ENCODE peak calls at places on chromosomes 4 and X, in ten cellular contexts. One of them, this sample, is unnamed.

GRCh38 chr4:2954358-2955185 is 8.6 kb downstream of the NOP14 start:
- DNase-seq in hypothalamus: no peak
- DNase-seq in activated T-cell treated with anti-CD3 and anti-CD28 coated beads, Interleukin-2, amount 50 U/mL, for 24 hours: peak
- DNase-seq in A172: no peak
- DNase-seq in astrocyte of the spinal cord: no peak
- DNase-seq in Kasumi-1: no peak
- DNase-seq in lung microvascular endothelial cell: no peak
- DNase-seq in heart left ventricle: no peak
- DNase-seq in nephron progenitor cell: no peak
- DNase-seq in germinal center: peak
- DNase-seq in this sample: no peak

GRCh38 chr4:67700874-67701850 is at the start of gene UBA6:
- DNase-seq in astrocyte of the spinal cord: peak
- DNase-seq in lung microvascular endothelial cell: peak
- DNase-seq in Kasumi-1: peak
- DNase-seq in germinal center: peak
- DNase-seq in nephron progenitor cell: peak
- DNase-seq in activated T-cell treated with anti-CD3 and anti-CD28 coated beads, Interleukin-2, amount 50 U/mL, for 24 hours: peak
- DNase-seq in heart left ventricle: peak
- DNase-seq in A172: peak
- DNase-seq in hypothalamus: peak
- DNase-seq in this sample: peak

GRCh38 chrX:15749642-15750610 is 11.9 kb downstream of the CA5B start:
- DNase-seq in heart left ventricle: no peak
- DNase-seq in hypothalamus: no peak
- DNase-seq in A172: no peak
- DNase-seq in nephron progenitor cell: no peak
- DNase-seq in astrocyte of the spinal cord: no peak
- DNase-seq in activated T-cell treated with anti-CD3 and anti-CD28 coated beads, Interleukin-2, amount 50 U/mL, for 24 hours: no peak
- DNase-seq in germinal center: peak
- DNase-seq in lung microvascular endothelial cell: peak
- DNase-seq in Kasumi-1: peak
- DNase-seq in this sample: no peak

GRCh38 chr4:87717276-87718031 is 67.4 kb downstream of the DMP1 start:
- DNase-seq in Kasumi-1: peak
- DNase-seq in A172: no peak
- DNase-seq in hypothalamus: no peak
- DNase-seq in germinal center: no peak
- DNase-seq in astrocyte of the spinal cord: peak
- DNase-seq in nephron progenitor cell: no peak
- DNase-seq in activated T-cell treated with anti-CD3 and anti-CD28 coated beads, Interleukin-2, amount 50 U/mL, for 24 hours: no peak
- DNase-seq in lung microvascular endothelial cell: peak
- DNase-seq in heart left ventricle: no peak
- DNase-seq in this sample: peak

GRCh38 chr4:85741421-85741820 is 266.5 kb downstream of the ARHGAP24 start:
- DNase-seq in germinal center: no peak
- DNase-seq in nephron progenitor cell: no peak
- DNase-seq in A172: no peak
- DNase-seq in lung microvascular endothelial cell: no peak
- DNase-seq in hypothalamus: no peak
- DNase-seq in heart left ventricle: no peak
- DNase-seq in activated T-cell treated with anti-CD3 and anti-CD28 coated beads, Interleukin-2, amount 50 U/mL, for 24 hours: no peak
- DNase-seq in Kasumi-1: peak
- DNase-seq in astrocyte of the spinal cord: no peak
- DNase-seq in this sample: no peak

GRCh38 chr4:108953941-108954340 is 191.1 kb upstream of the ETNPPL start:
- DNase-seq in Kasumi-1: no peak
- DNase-seq in germinal center: no peak
- DNase-seq in activated T-cell treated with anti-CD3 and anti-CD28 coated beads, Interleukin-2, amount 50 U/mL, for 24 hours: no peak
- DNase-seq in hypothalamus: no peak
- DNase-seq in astrocyte of the spinal cord: no peak
- DNase-seq in lung microvascular endothelial cell: no peak
- DNase-seq in nephron progenitor cell: no peak
- DNase-seq in A172: no peak
- DNase-seq in heart left ventricle: no peak
- DNase-seq in this sample: no peak

GRCh38 chr4:123259676-123260428 is 136.7 kb upstream of the SPRY1 start:
- DNase-seq in germinal center: no peak
- DNase-seq in hypothalamus: peak
- DNase-seq in lung microvascular endothelial cell: no peak
- DNase-seq in astrocyte of the spinal cord: no peak
- DNase-seq in Kasumi-1: no peak
- DNase-seq in heart left ventricle: no peak
- DNase-seq in activated T-cell treated with anti-CD3 and anti-CD28 coated beads, Interleukin-2, amount 50 U/mL, for 24 hours: no peak
- DNase-seq in nephron progenitor cell: peak
- DNase-seq in A172: no peak
- DNase-seq in this sample: no peak

GRCh38 chr4:16196482-16197393 is 29.5 kb downstream of the TAPT1 start:
- DNase-seq in nephron progenitor cell: peak
- DNase-seq in activated T-cell treated with anti-CD3 and anti-CD28 coated beads, Interleukin-2, amount 50 U/mL, for 24 hours: no peak
- DNase-seq in A172: peak
- DNase-seq in lung microvascular endothelial cell: peak
- DNase-seq in germinal center: peak
- DNase-seq in Kasumi-1: no peak
- DNase-seq in heart left ventricle: no peak
- DNase-seq in hypothalamus: peak
- DNase-seq in astrocyte of the spinal cord: peak
- DNase-seq in this sample: peak

GRCh38 chrX:68694429-68695205 is 47.2 kb downstream of the STARD8 start:
- DNase-seq in lung microvascular endothelial cell: peak
- DNase-seq in A172: peak
- DNase-seq in heart left ventricle: no peak
- DNase-seq in hypothalamus: no peak
- DNase-seq in nephron progenitor cell: no peak
- DNase-seq in Kasumi-1: no peak
- DNase-seq in astrocyte of the spinal cord: no peak
- DNase-seq in activated T-cell treated with anti-CD3 and anti-CD28 coated beads, Interleukin-2, amount 50 U/mL, for 24 hours: no peak
- DNase-seq in germinal center: no peak
- DNase-seq in this sample: no peak

GRCh38 chrX:134868766-134869495 is 121.9 kb upstream of the SMIM10 start:
- DNase-seq in A172: peak
- DNase-seq in hypothalamus: no peak
- DNase-seq in nephron progenitor cell: no peak
- DNase-seq in astrocyte of the spinal cord: peak
- DNase-seq in lung microvascular endothelial cell: peak
- DNase-seq in activated T-cell treated with anti-CD3 and anti-CD28 coated beads, Interleukin-2, amount 50 U/mL, for 24 hours: no peak
- DNase-seq in Kasumi-1: no peak
- DNase-seq in germinal center: no peak
- DNase-seq in heart left ventricle: no peak
- DNase-seq in this sample: peak

GRCh38 chrX:16185725-16186136 is 18.4 kb downstream of the MAGEB17 start:
- DNase-seq in hypothalamus: no peak
- DNase-seq in activated T-cell treated with anti-CD3 and anti-CD28 coated beads, Interleukin-2, amount 50 U/mL, for 24 hours: no peak
- DNase-seq in Kasumi-1: no peak
- DNase-seq in lung microvascular endothelial cell: peak
- DNase-seq in heart left ventricle: no peak
- DNase-seq in germinal center: no peak
- DNase-seq in astrocyte of the spinal cord: peak
- DNase-seq in nephron progenitor cell: no peak
- DNase-seq in A172: peak
- DNase-seq in this sample: peak

GRCh38 chr4:24443200-24443599 is 141.2 kb downstream of the DHX15 start:
- DNase-seq in Kasumi-1: no peak
- DNase-seq in lung microvascular endothelial cell: no peak
- DNase-seq in nephron progenitor cell: no peak
- DNase-seq in astrocyte of the spinal cord: no peak
- DNase-seq in hypothalamus: no peak
- DNase-seq in activated T-cell treated with anti-CD3 and anti-CD28 coated beads, Interleukin-2, amount 50 U/mL, for 24 hours: no peak
- DNase-seq in germinal center: no peak
- DNase-seq in A172: no peak
- DNase-seq in heart left ventricle: no peak
- DNase-seq in this sample: no peak

GRCh38 chrX:39883664-39884063 is 214.1 kb downstream of the BCOR start:
- DNase-seq in nephron progenitor cell: no peak
- DNase-seq in heart left ventricle: no peak
- DNase-seq in Kasumi-1: no peak
- DNase-seq in hypothalamus: no peak
- DNase-seq in activated T-cell treated with anti-CD3 and anti-CD28 coated beads, Interleukin-2, amount 50 U/mL, for 24 hours: no peak
- DNase-seq in astrocyte of the spinal cord: no peak
- DNase-seq in lung microvascular endothelial cell: no peak
- DNase-seq in A172: no peak
- DNase-seq in germinal center: no peak
- DNase-seq in this sample: no peak

GRCh38 chr4:175376287-175376977 is 435.6 kb downstream of the GPM6A start:
- DNase-seq in hypothalamus: no peak
- DNase-seq in astrocyte of the spinal cord: no peak
- DNase-seq in heart left ventricle: no peak
- DNase-seq in nephron progenitor cell: no peak
- DNase-seq in lung microvascular endothelial cell: no peak
- DNase-seq in activated T-cell treated with anti-CD3 and anti-CD28 coated beads, Interleukin-2, amount 50 U/mL, for 24 hours: no peak
- DNase-seq in germinal center: no peak
- DNase-seq in Kasumi-1: no peak
- DNase-seq in A172: no peak
- DNase-seq in this sample: no peak

GRCh38 chr4:1072830-1073446 is 40.4 kb downstream of the RNF212 start:
- DNase-seq in astrocyte of the spinal cord: peak
- DNase-seq in germinal center: peak
- DNase-seq in activated T-cell treated with anti-CD3 and anti-CD28 coated beads, Interleukin-2, amount 50 U/mL, for 24 hours: peak
- DNase-seq in Kasumi-1: peak
- DNase-seq in nephron progenitor cell: peak
- DNase-seq in lung microvascular endothelial cell: peak
- DNase-seq in A172: peak
- DNase-seq in hypothalamus: peak
- DNase-seq in heart left ventricle: no peak
- DNase-seq in this sample: peak

GRCh38 chr4:25299476-25300203 is 12.9 kb upstream of the ZCCHC4 start:
- DNase-seq in A172: no peak
- DNase-seq in germinal center: no peak
- DNase-seq in heart left ventricle: no peak
- DNase-seq in hypothalamus: no peak
- DNase-seq in lung microvascular endothelial cell: no peak
- DNase-seq in Kasumi-1: no peak
- DNase-seq in nephron progenitor cell: no peak
- DNase-seq in activated T-cell treated with anti-CD3 and anti-CD28 coated beads, Interleukin-2, amount 50 U/mL, for 24 hours: no peak
- DNase-seq in astrocyte of the spinal cord: no peak
- DNase-seq in this sample: no peak

GRCh38 chr4:71293705-71294104 is 45.1 kb upstream of the SLC4A4 start:
- DNase-seq in activated T-cell treated with anti-CD3 and anti-CD28 coated beads, Interleukin-2, amount 50 U/mL, for 24 hours: no peak
- DNase-seq in heart left ventricle: no peak
- DNase-seq in hypothalamus: no peak
- DNase-seq in Kasumi-1: no peak
- DNase-seq in A172: no peak
- DNase-seq in germinal center: no peak
- DNase-seq in astrocyte of the spinal cord: peak
- DNase-seq in nephron progenitor cell: no peak
- DNase-seq in lung microvascular endothelial cell: peak
- DNase-seq in this sample: peak

GRCh38 chrX:17412692-17413091 is 37.7 kb downstream of the NHS start:
- DNase-seq in lung microvascular endothelial cell: no peak
- DNase-seq in Kasumi-1: no peak
- DNase-seq in hypothalamus: no peak
- DNase-seq in heart left ventricle: no peak
- DNase-seq in astrocyte of the spinal cord: peak
- DNase-seq in activated T-cell treated with anti-CD3 and anti-CD28 coated beads, Interleukin-2, amount 50 U/mL, for 24 hours: no peak
- DNase-seq in nephron progenitor cell: no peak
- DNase-seq in germinal center: no peak
- DNase-seq in A172: peak
- DNase-seq in this sample: peak

GRCh38 chr4:173333658-173334084 is 487 bp downstream of the HMGB2 start:
- DNase-seq in heart left ventricle: peak
- DNase-seq in nephron progenitor cell: peak
- DNase-seq in A172: peak
- DNase-seq in germinal center: peak
- DNase-seq in astrocyte of the spinal cord: peak
- DNase-seq in activated T-cell treated with anti-CD3 and anti-CD28 coated beads, Interleukin-2, amount 50 U/mL, for 24 hours: no peak
- DNase-seq in hypothalamus: peak
- DNase-seq in Kasumi-1: no peak
- DNase-seq in lung microvascular endothelial cell: peak
- DNase-seq in this sample: no peak

GRCh38 chrX:23235051-23235450 is 99.6 kb upstream of the PTCHD1 start:
- DNase-seq in activated T-cell treated with anti-CD3 and anti-CD28 coated beads, Interleukin-2, amount 50 U/mL, for 24 hours: no peak
- DNase-seq in Kasumi-1: no peak
- DNase-seq in heart left ventricle: no peak
- DNase-seq in A172: no peak
- DNase-seq in lung microvascular endothelial cell: no peak
- DNase-seq in hypothalamus: no peak
- DNase-seq in nephron progenitor cell: no peak
- DNase-seq in germinal center: no peak
- DNase-seq in astrocyte of the spinal cord: no peak
- DNase-seq in this sample: no peak

This sample was measured in brain microvascular endothelial cell.